ENCODE peak calls at places on chromosomes 2 and 18, in eight cellular contexts. K is HepG2, I is HCT116, W is A549, A is SK-N-SH, E is K562, J is Panc1, V is GM23338. T is an unnamed sample.

GRCh38 chr2:44246436-44246835 is 28.8 kb upstream of the SLC3A1 start:
- DNase-seq in K (no peak), I (no peak), W (no peak), A (no peak), E (no peak), J (no peak), V (no peak), T (peak; percentile 36)

GRCh38 chr18:9643549-9643948 is 29.2 kb upstream of the PPP4R1 start:
- DNase-seq in K (peak; percentile 75), I (peak; percentile 85), W (peak; percentile 92), A (no peak), E (no peak), J (peak; percentile 85), V (peak; percentile 96), T (no peak)

GRCh38 chr2:207157727-207158126 is 8.0 kb downstream of the KLF7 start:
- DNase-seq in K (no peak), I (no peak), W (no peak), A (no peak), E (no peak), J (no peak), V (no peak), T (no peak)

GRCh38 chr2:204731996-204732395 is 186.7 kb downstream of the PARD3B start:
- DNase-seq in K (no peak), I (no peak), W (no peak), A (no peak), E (no peak), J (no peak), V (no peak), T (no peak)

GRCh38 chr2:206211657-206212255 is 52.1 kb downstream of the EEF1B2 start:
- DNase-seq in K (no peak), I (no peak), W (peak; percentile 30), A (no peak), E (no peak), J (no peak), V (no peak), T (no peak)

GRCh38 chr2:10497797-10498251 is 49.7 kb upstream of the ODC1 start:
- DNase-seq in K (peak; percentile 52), I (peak; percentile 49), W (peak; percentile 85), A (peak; percentile 63), E (peak; percentile 78), J (no peak), V (no peak), T (peak; percentile 80)

GRCh38 chr18:36503477-36503876 is 206.0 kb downstream of the FHOD3 start:
- DNase-seq in K (no peak), I (no peak), W (no peak), A (no peak), E (no peak), J (no peak), V (no peak), T (no peak)

GRCh38 chr2:206683546-206683945 is 34.6 kb downstream of the DYTN start:
- DNase-seq in K (no peak), I (no peak), W (no peak), A (no peak), E (no peak), J (no peak), V (no peak), T (no peak)

GRCh38 chr2:143476421-143477084 is 347.3 kb downstream of the ARHGAP15 start:
- DNase-seq in K (no peak), I (no peak), W (no peak), A (no peak), E (no peak), J (no peak), V (no peak), T (no peak)

GRCh38 chr2:240857039-240858008 is 11.3 kb upstream of the AGXT start:
- DNase-seq in K (peak; percentile 94), I (no peak), W (no peak), A (no peak), E (no peak), J (no peak), V (no peak), T (no peak)

GRCh38 chr2:182540236-182540635 is 113.4 kb upstream of the PDE1A start:
- DNase-seq in K (no peak), I (no peak), W (no peak), A (no peak), E (no peak), J (no peak), V (no peak), T (peak; percentile 3)

GRCh38 chr2:69381337-69381737 is 5.7 kb downstream of the GFPT1 start:
- DNase-seq in K (no peak), I (no peak), W (peak; percentile 72), A (no peak), E (peak; percentile 70), J (no peak), V (no peak), T (no peak)

GRCh38 chr2:28618221-28619141 is 122.6 kb downstream of the PLB1 start:
- DNase-seq in K (peak; percentile 75), I (no peak), W (no peak), A (no peak), E (no peak), J (no peak), V (no peak), T (no peak)

GRCh38 chr2:28620801-28621171 is 124.9 kb downstream of the PLB1 start:
- DNase-seq in K (no peak), I (no peak), W (no peak), A (no peak), E (no peak), J (no peak), V (no peak), T (no peak)

GRCh38 chr2:28617502-28618184 is 121.8 kb downstream of the PLB1 start:
- DNase-seq in K (no peak), I (no peak), W (no peak), A (no peak), E (no peak), J (no peak), V (no peak), T (no peak)

GRCh38 chr2:28620371-28620793 is 124.5 kb downstream of the PLB1 start:
- DNase-seq in K (no peak), I (no peak), W (no peak), A (no peak), E (no peak), J (no peak), V (no peak), T (no peak)

DNA sequence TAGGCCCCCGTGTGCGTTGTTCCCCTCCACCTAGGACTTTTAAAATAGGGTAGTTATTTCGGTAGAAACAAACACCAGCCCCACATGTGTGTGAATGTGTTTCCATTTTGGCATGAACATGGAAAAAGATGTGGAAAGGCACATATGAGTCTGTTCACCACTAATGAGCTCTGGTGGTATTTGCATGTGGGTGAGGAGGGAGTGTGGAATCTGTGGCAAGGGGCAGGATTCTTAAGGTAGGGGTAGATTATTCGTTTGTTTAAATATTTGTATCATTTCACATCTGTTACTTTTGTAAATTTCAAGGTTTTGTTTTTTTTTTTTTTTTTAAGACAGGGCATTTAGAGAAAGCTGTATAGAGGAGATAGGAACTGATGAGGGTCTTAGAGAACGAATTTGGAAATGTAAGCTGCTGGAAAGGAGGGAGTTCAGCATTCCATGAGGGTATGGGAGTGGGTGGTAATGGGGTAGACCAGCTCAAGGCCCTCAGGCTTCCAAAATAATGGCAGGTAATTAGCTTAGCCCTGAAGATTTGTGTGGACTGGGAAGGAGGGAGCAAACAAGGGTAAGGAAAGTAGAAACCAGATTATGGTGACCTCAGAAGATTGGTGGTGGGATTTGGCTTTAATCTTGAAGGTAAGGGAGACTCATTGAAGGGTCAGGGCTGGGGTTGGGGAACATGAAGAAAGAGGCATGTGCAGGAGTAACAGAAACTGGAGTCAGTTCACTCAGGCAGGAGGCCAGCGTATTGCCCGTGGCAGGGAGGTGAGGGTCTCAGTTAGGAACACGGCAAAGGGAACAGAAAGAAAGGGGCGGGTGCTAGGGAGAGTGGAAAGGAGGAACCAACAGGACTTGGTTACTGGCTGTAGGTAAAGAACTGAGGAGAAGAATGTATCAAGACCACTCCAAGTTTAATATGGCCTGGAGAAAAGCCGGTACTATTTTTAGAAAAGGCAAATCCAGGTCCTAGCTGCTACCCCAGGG is 123.6 kb downstream of the PLB1 start:
- DNase-seq in K (no peak), I (no peak), W (no peak), A (no peak), E (no peak), J (no peak), V (no peak), T (peak; percentile 13)
- TF ChIP-seq REST in K (no peak), I (no peak), W (no peak), A (no peak), E (no peak), J (no peak), V (no peak), T (no peak)

DNA sequence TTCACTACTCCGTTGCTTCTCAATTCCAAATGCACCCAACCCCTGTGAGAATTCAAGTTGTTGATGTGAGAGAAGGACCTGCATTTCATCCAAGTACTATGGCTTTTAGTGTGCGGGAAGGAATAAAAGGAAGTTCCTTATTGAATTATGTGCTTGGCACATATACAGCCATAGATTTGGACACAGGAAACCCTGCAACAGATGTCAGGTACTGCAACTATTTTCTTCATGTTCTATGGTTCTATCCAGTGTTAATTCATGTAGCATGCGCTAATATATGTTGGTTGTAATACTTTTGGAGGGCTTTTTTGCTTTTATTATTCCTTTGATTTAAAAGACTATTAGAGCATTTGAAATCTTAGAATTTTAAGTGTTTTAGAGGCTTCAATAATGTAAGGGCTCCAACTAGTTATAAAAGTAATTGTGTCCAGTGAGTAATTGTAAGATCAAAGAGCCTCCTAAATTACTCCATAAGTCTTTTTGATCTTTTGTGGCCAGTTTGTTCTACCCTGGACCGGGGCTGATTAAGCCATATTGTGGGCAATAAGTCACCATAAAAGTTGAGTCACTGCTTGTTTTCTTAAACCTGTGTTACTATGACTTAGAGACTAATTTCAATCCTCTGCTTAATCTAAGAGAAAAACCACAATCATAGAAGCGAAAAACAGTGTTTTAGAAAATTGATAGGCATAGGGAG is 22.9 kb downstream of the DSG4 start:
- DNase-seq in K (peak; percentile 55), I (peak; percentile 83), W (no peak), A (no peak), E (no peak), J (no peak), V (no peak), T (peak; percentile 14)
- TF ChIP-seq REST in K (no peak), I (no peak), W (no peak), A (no peak), E (no peak), J (no peak), V (no peak), T (no peak)

GRCh38 chr2:170369894-170370293 is 191.9 kb downstream of the MYO3B start:
- DNase-seq in K (peak; percentile 40), I (peak; percentile 21), W (peak; percentile 30), A (peak; percentile 11), E (no peak), J (no peak), V (peak; percentile 49), T (no peak)
- TF ChIP-seq REST in K (no peak), I (no peak), W (no peak), A (no peak), E (no peak), J (no peak), V (no peak), T (no peak)

DNA sequence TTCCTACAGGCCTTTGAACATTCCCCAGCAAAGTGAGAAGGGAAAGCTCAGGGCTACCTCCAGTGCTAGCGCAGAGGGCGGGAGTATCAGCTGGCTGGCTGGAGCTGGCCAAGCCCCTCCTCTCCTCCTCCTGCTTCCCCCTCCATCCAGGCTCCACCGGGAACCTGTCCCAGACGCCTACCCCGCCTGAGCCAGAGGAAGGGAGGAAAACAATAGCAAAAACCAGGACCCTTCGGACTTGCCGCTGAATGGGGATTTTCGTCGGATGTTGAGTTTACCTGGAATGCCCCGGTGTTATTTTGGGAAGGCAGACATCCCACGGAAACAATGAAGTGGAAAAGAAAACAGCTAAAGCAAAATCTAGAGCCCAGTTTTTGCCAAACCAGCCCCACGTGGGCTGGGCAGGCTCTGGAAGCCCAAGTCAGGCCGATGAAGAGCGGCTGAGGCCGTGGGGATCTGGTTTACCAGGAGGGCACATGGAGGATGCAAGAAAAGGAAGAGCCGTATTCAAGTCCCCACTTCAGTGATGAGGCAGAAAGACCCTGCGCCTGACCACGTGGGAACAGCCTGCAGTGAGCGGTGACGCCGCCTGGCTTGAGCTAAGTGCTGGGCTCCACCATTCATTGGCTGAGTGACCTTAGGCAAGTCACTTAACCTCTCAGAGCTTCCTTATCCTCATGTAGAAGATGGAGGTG is 100.4 kb upstream of the LCLAT1 start:
- DNase-seq in K (no peak), I (no peak), W (no peak), A (no peak), E (no peak), J (no peak), V (peak; percentile 70), T (no peak)
- TF ChIP-seq REST in K (no peak), I (no peak), W (no peak), A (no peak), E (no peak), J (no peak), V (no peak), T (no peak)